ENCODE peak calls at places on chromosomes 16 and 17, in six cellular contexts. I is GM13977, C is GM23338, F is AG04450, Q is epithelial cell of proximal tubule, J is cardiac muscle cell. A is an unnamed sample.

GRCh38 chr17:75241996-75242460 is 19.4 kb downstream of the GGA3 start:
- DNase-seq in I (no peak), C (no peak), F (no peak), Q (no peak), J (no peak), A (no peak)

GRCh38 chr17:80119271-80119791 is 17.9 kb downstream of the GAA start:
- DNase-seq in I (no peak), C (no peak), F (no peak), Q (no peak), J (no peak), A (no peak)

GRCh38 chr16:68512183-68512582 is 26.9 kb upstream of the ZFP90 start:
- DNase-seq in I (no peak), C (no peak), F (no peak), Q (no peak), J (no peak), A (no peak)

GRCh38 chr17:36082062-36082461 is 7.9 kb downstream of the CCL3 start:
- DNase-seq in I (peak), C (no peak), F (no peak), Q (no peak), J (no peak), A (no peak)

GRCh38 chr17:52106638-52107261 is 51.8 kb downstream of the CA10 start:
- DNase-seq in I (peak), C (peak), F (no peak), Q (no peak), J (peak), A (peak)

GRCh38 chr17:62807812-62808575 is at the start of gene MARCHF10:
- DNase-seq in I (peak), C (peak), F (no peak), Q (no peak), J (no peak), A (no peak)

GRCh38 chr17:73625975-73626706 is 18.1 kb downstream of the SDK2 start:
- DNase-seq in I (no peak), C (no peak), F (no peak), Q (no peak), J (peak), A (no peak)

GRCh38 chr17:41340934-41341861 is 9.4 kb downstream of the KRT33A start:
- DNase-seq in I (no peak), C (no peak), F (no peak), Q (no peak), J (no peak), A (no peak)

GRCh38 chr17:64155751-64156544 is 26.0 kb upstream of the ERN1 start:
- DNase-seq in I (no peak), C (no peak), F (no peak), Q (no peak), J (no peak), A (no peak)

GRCh38 chr16:75948441-75948840 is 222.2 kb upstream of the CPHXL start:
- DNase-seq in I (no peak), C (no peak), F (no peak), Q (no peak), J (no peak), A (no peak)

GRCh38 chr17:40091691-40092397 is 8.5 kb downstream of the NR1D1 start:
- DNase-seq in I (no peak), C (peak), F (no peak), Q (no peak), J (no peak), A (no peak)

GRCh38 chr16:73185737-73186136 is 137.8 kb upstream of the ZFHX3 start:
- DNase-seq in I (no peak), C (no peak), F (no peak), Q (no peak), J (no peak), A (no peak)

GRCh38 chr17:64015447-64015846 is 5.0 kb downstream of the ICAM2 start:
- DNase-seq in I (no peak), C (no peak), F (no peak), Q (no peak), J (no peak), A (no peak)

GRCh38 chr16:30775381-30776099 is 11.5 kb downstream of the ZNF629 start:
- DNase-seq in I (peak), C (peak), F (no peak), Q (no peak), J (peak), A (peak)

GRCh38 chr16:47638175-47638574 is 177.0 kb downstream of the PHKB start:
- DNase-seq in I (no peak), C (no peak), F (no peak), Q (no peak), J (no peak), A (no peak)

GRCh38 chr16:7369181-7369580 is 36.5 kb downstream of the RBFOX1 start:
- DNase-seq in I (no peak), C (no peak), F (no peak), Q (no peak), J (no peak), A (no peak)

GRCh38 chr17:57651996-57652395 is 93.1 kb downstream of the CCDC182 start:
- DNase-seq in I (no peak), C (no peak), F (no peak), Q (no peak), J (no peak), A (no peak)

GRCh38 chr17:68021963-68022362 is 13.6 kb upstream of the KPNA2 start:
- DNase-seq in I (no peak), C (no peak), F (no peak), Q (no peak), J (no peak), A (no peak)

GRCh38 chr16:57977418-57978069 is 6.6 kb upstream of the CNGB1 start:
- DNase-seq in I (no peak), C (peak), F (no peak), Q (no peak), J (no peak), A (no peak)

GRCh38 chr17:3539881-3540540 is 17.6 kb downstream of the TRPV3 start:
- DNase-seq in I (no peak), C (no peak), F (no peak), Q (no peak), J (no peak), A (no peak)

GRCh38 chr17:81027591-81028505 is 7.1 kb upstream of the BAIAP2 start:
- DNase-seq in I (no peak), C (no peak), F (no peak), Q (no peak), J (no peak), A (no peak)

GRCh38 chr17:73658821-73659220 is 14.6 kb upstream of the SDK2 start:
- DNase-seq in I (no peak), C (no peak), F (no peak), Q (no peak), J (no peak), A (no peak)

GRCh38 chr17:80456465-80457235 is 19.8 kb downstream of the NPTX1 start:
- DNase-seq in I (no peak), C (no peak), F (no peak), Q (no peak), J (no peak), A (no peak)

GRCh38 chr16:77273-77806 is 685 bp upstream of the MPG start:
- DNase-seq in I (peak), C (peak), F (no peak), Q (no peak), J (peak), A (peak)

GRCh38 chr17:81601525-81602120 is 35.3 kb downstream of the NPLOC4 start:
- DNase-seq in I (peak), C (peak), F (peak), Q (no peak), J (peak), A (peak)

GRCh38 chr17:19727466-19728113 is 11.2 kb upstream of the SLC47A2 start:
- DNase-seq in I (no peak), C (no peak), F (peak), Q (peak), J (no peak), A (no peak)

GRCh38 chr17:56808503-56808902 is 25.2 kb downstream of the C17orf67 start:
- DNase-seq in I (no peak), C (no peak), F (no peak), Q (no peak), J (no peak), A (no peak)

GRCh38 chr17:38620551-38621277 is 15.0 kb upstream of the SRCIN1 start:
- DNase-seq in I (peak), C (no peak), F (no peak), Q (no peak), J (no peak), A (no peak)

DNA sequence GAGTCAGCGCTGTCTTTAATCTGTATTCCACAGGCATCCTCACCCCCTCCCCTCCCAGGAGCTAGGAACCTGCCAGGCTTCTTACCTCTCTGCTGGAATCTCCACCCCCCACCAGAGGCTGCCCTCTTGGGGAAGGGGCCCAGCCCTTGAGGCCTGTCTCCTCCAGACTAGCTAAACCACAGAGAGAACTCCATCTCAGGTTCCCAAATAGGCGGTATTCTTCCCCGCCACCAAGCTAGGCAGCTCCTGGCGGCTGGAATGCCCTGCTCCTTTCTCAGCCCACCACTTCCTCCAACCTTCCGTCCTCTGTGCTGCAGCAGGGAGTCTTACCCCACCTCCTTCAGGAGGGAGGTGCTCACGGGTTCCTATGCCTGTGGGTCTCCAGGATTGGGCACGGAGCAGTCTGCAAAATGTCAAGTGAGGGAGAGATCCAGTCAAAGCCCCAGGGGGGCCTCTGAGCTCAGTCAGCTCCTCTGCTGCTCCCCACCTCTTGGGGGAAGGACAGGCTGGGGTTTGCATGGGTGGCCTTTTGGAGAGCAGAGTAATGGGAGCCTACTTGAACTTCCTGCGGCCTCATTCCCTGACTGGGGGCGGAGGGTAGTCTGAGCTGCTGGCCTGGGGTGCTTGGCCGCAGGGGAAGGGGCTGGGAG is 55.7 kb downstream of the SREBF1 start:
- DNase-seq in I (no peak), C (peak), F (peak), Q (no peak), J (peak), A (peak)
- TF ChIP-seq CTCF in I (no peak), C (peak), F (peak), Q (peak), J (peak), A (peak)

DNA sequence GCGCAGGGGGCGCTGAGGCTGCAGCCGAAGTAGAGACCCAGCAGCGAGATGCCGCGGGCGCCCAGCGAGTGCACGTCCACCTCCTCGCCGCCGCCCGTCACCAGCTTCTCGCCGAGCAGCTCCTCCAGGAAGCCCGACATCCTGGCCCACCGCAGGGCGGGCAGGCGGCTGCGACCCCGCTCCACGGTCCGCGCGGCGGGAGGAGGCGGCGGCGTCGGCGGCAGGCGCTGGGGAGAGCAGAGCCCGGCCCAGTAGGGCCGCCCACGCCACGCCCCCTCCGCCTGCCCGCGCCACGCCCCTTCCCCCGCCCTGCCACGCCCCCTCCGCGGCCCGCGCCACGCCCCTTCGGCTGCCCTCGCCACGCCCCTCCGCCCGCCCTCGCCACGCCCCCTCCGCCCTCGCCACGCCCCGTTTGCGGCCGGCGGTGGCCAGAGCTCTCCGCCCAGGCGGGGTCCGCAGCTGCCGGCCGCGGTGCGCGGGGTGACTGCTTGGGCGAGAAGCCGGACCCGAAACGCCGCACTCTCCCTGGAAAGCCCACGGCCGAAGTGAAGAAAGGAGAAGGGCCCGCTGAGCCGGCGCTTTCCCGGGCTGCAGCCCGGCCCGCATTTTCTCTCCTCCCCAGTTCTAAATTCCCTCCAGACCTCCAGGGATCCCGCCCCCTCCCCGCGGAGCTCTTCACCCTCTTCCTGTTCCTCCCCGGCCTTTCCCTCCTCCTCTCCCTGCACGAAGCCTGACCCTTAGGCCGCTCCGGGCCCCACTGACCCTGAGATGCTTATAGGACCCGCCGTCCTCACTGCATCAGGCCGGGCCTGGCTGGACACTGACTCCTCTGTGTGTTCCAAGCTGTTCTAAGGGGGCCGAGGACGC is at the start of gene NXN:
- DNase-seq in I (peak), C (peak), F (no peak), Q (no peak), J (peak), A (peak)
- TF ChIP-seq CTCF in I (no peak), C (no peak), F (peak), Q (no peak), J (peak), A (peak)

GRCh38 chr17:4956493-4957061 is 5.7 kb downstream of the ENO3 start:
- DNase-seq in I (no peak), C (peak), F (no peak), Q (no peak), J (peak), A (no peak)
- TF ChIP-seq CTCF in I (peak), C (peak), F (peak), Q (no peak), J (peak), A (no peak)

GRCh38 chr16:4847774-4848587 is 700 bp downstream of the UBN1 start:
- DNase-seq in I (peak), C (peak), F (no peak), Q (no peak), J (peak), A (peak)

GRCh38 chr16:4840984-4841383 is 6.1 kb downstream of the GLYR1 start:
- DNase-seq in I (no peak), C (no peak), F (no peak), Q (no peak), J (no peak), A (no peak)

GRCh38 chr16:4846901-4847773 is at the start of the genes GLYR1 and UBN1:
- DNase-seq in I (peak), C (peak), F (peak), Q (peak), J (peak), A (peak)

GRCh38 chr16:4850211-4850610 is 2.9 kb downstream of the UBN1 start:
- DNase-seq in I (no peak), C (no peak), F (no peak), Q (no peak), J (no peak), A (no peak)

DNA sequence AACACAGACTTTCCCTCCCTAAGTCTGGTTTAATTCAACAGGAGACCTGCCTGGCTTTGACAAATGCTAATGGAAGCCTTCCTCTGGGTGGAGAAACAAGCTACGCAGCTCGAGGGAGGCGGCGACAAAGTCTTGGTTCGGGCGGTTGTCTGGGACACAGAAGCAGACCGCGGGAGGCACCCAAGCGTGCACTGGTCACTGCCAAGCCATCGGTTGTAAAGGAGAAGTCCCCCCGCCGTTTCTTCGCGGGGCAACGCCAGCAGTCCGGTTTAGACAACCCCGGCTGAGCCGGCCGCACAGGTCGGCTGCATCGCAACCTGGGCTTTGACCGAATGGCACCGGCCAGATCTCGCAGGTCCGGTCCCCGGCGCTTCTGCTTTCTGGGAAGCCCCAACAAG is 586 bp downstream of the GLYR1 start:
- DNase-seq in I (peak), C (peak), F (no peak), Q (no peak), J (peak), A (peak)
- TF ChIP-seq CTCF in I (no peak), C (no peak), F (no peak), Q (no peak), J (no peak), A (no peak)

GRCh38 chr16:8905795-8906591 is 23.8 kb downstream of the LITAFD start:
- DNase-seq in I (no peak), C (peak), F (no peak), Q (no peak), J (no peak), A (no peak)
- TF ChIP-seq CTCF in I (peak), C (peak), F (peak), Q (peak), J (peak), A (peak)

A was measured in neural crest cell.